ENCODE peak calls at places on chromosomes 6 and 20, in eight cellular contexts. F is activated CD8-positive, alpha-beta T cell treated with anti-CD3 and anti-CD28 coated beads for 36 hours; K is neural progenitor cell; T is progenitor cell of endocrine pancreas; J is dorsolateral prefrontal cortex; S is A549; I is endodermal cell; P is mammary epithelial cell. C is an unnamed sample.

GRCh38 chr6:136288566-136289326 is 900 bp downstream of the BCLAF1 start:
- DNase-seq in F (peak; percentile 89), K (peak; percentile 89), T (peak; percentile 24), J (peak; percentile 61), S (peak; percentile 52), I (peak; percentile 88), P (peak; percentile 96), C (peak; percentile 58)

GRCh38 chr6:38185244-38185643 is 365.7 kb downstream of the ZFAND3 start:
- DNase-seq in F (no peak), K (no peak), T (no peak), J (no peak), S (no peak), I (no peak), P (no peak), C (no peak)

GRCh38 chr6:56840467-56841371 is 114.2 kb upstream of the BEND6 start:
- DNase-seq in F (no peak), K (no peak), T (no peak), J (no peak), S (no peak), I (no peak), P (peak; percentile 74), C (no peak)

GRCh38 chr20:23255658-23256385 is 94.8 kb upstream of the NXT1 start:
- DNase-seq in F (no peak), K (peak; percentile 28), T (no peak), J (no peak), S (no peak), I (no peak), P (no peak), C (no peak)

GRCh38 chr20:38873050-38873581 is 53.1 kb upstream of the FAM83D start:
- DNase-seq in F (peak; percentile 95), K (no peak), T (no peak), J (no peak), S (no peak), I (no peak), P (no peak), C (peak; percentile 78)

GRCh38 chr6:107827541-107827940 is 3.4 kb upstream of the SCML4 start:
- DNase-seq in F (peak; percentile 83), K (no peak), T (no peak), J (no peak), S (no peak), I (no peak), P (no peak), C (no peak)

GRCh38 chr20:51432875-51433274 is 109.6 kb downstream of the NFATC2 start:
- DNase-seq in F (no peak), K (no peak), T (no peak), J (no peak), S (no peak), I (no peak), P (no peak), C (no peak)

GRCh38 chr20:11207749-11208502 is 534.1 kb upstream of the JAG1 start:
- DNase-seq in F (no peak), K (no peak), T (no peak), J (no peak), S (peak; percentile 72), I (no peak), P (peak; percentile 96), C (no peak)

GRCh38 chr6:100479180-100480035 is 14.7 kb upstream of the SIM1 start:
- DNase-seq in F (no peak), K (peak; percentile 55), T (no peak), J (no peak), S (no peak), I (no peak), P (no peak), C (no peak)

GRCh38 chr6:18260448-18261106 is 3.8 kb downstream of the DEK start:
- DNase-seq in F (peak; percentile 65), K (no peak), T (no peak), J (no peak), S (no peak), I (peak; percentile 61), P (peak; percentile 83), C (peak; percentile 31)

GRCh38 chr6:133609404-133610270 is 279.3 kb upstream of the TCF21 start:
- DNase-seq in F (no peak), K (no peak), T (no peak), J (no peak), S (peak; percentile 93), I (no peak), P (peak; percentile 97), C (no peak)

GRCh38 chr6:19669206-19669605 is 168.0 kb upstream of the ID4 start:
- DNase-seq in F (no peak), K (no peak), T (no peak), J (no peak), S (no peak), I (no peak), P (no peak), C (no peak)

GRCh38 chr6:53348436-53349208 is at the start of gene ELOVL5:
- DNase-seq in F (peak; percentile 99), K (peak; percentile 97), T (peak; percentile 87), J (peak; percentile 97), S (peak; percentile 81), I (peak; percentile 96), P (peak; percentile 96), C (peak; percentile 87)

GRCh38 chr6:136968831-136969230 is 46.7 kb downstream of the SLC35D3 start:
- DNase-seq in F (no peak), K (no peak), T (no peak), J (no peak), S (no peak), I (no peak), P (no peak), C (no peak)

GRCh38 chr6:5081955-5082354 is 3.2 kb upstream of the PPP1R3G start:
- DNase-seq in F (no peak), K (no peak), T (no peak), J (no peak), S (no peak), I (no peak), P (peak; percentile 13), C (no peak)

GRCh38 chr20:19260412-19261090 is 48.1 kb downstream of the SLC24A3 start:
- DNase-seq in F (no peak), K (no peak), T (no peak), J (no peak), S (no peak), I (peak; percentile 30), P (no peak), C (no peak)

GRCh38 chr20:59576216-59576953 is 28.0 kb upstream of the PHACTR3 start:
- DNase-seq in F (no peak), K (no peak), T (no peak), J (peak; percentile 78), S (no peak), I (peak; percentile 56), P (no peak), C (no peak)

DNA sequence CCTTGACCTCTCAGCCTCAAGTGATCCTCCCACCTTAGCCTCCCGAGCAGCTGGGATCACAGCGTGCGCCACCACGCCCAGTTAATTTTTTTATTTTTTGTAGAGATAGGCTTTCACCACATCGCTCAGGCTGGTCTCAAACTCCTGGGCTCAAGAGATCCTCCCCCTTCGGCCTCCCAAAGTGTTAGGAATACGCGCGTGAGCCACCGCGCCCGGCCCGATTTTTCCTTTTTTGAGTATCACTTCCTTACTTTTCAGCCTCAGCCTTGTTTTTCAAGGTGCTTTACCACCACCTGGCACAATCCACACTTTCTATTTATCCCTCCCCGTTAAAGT is 791 bp upstream of the STX11 start:
- DNase-seq in F (no peak), K (peak; percentile 11), T (no peak), J (no peak), S (no peak), I (no peak), P (no peak), C (no peak)
- TF ChIP-seq CTCF in F (no peak), K (no peak), T (no peak), J (no peak), S (no peak), I (no peak), P (no peak), C (no peak)

GRCh38 chr20:57581202-57582028 is 20.5 kb downstream of the PCK1 start:
- DNase-seq in F (no peak), K (no peak), T (no peak), J (no peak), S (no peak), I (no peak), P (no peak), C (no peak)
- TF ChIP-seq CTCF in F (no peak), K (no peak), T (no peak), J (no peak), S (no peak), I (peak; percentile 34), P (no peak), C (no peak)

GRCh38 chr6:117327149-117328004 is 62.0 kb downstream of the VGLL2 start:
- DNase-seq in F (no peak), K (no peak), T (no peak), J (no peak), S (no peak), I (no peak), P (no peak), C (no peak)
- TF ChIP-seq CTCF in F (no peak), K (no peak), T (no peak), J (no peak), S (no peak), I (no peak), P (no peak), C (no peak)

GRCh38 chr6:157272372-157272771 is 50.9 kb downstream of the TMEM242 start:
- DNase-seq in F (no peak), K (no peak), T (no peak), J (no peak), S (no peak), I (peak; percentile 45), P (no peak), C (no peak)

GRCh38 chr6:157274116-157274470 is 49.2 kb downstream of the TMEM242 start:
- DNase-seq in F (no peak), K (no peak), T (no peak), J (no peak), S (no peak), I (no peak), P (no peak), C (no peak)

GRCh38 chr6:157273756-157274088 is 49.6 kb downstream of the TMEM242 start:
- DNase-seq in F (peak; percentile 79), K (peak; percentile 42), T (no peak), J (peak; percentile 9), S (peak; percentile 70), I (peak; percentile 81), P (no peak), C (peak; percentile 85)

GRCh38 chr6:157271911-157272310 is 51.4 kb downstream of the TMEM242 start:
- DNase-seq in F (no peak), K (no peak), T (no peak), J (no peak), S (no peak), I (peak; percentile 39), P (no peak), C (no peak)

GRCh38 chr6:157272866-157273755 is 50.2 kb downstream of the TMEM242 start:
- DNase-seq in F (peak; percentile 60), K (peak; percentile 37), T (no peak), J (no peak), S (peak; percentile 28), I (peak; percentile 70), P (no peak), C (no peak)
- TF ChIP-seq CTCF in F (peak; percentile 19), K (peak; percentile 17), T (no peak), J (no peak), S (no peak), I (peak; percentile 50), P (no peak), C (no peak)

DNA sequence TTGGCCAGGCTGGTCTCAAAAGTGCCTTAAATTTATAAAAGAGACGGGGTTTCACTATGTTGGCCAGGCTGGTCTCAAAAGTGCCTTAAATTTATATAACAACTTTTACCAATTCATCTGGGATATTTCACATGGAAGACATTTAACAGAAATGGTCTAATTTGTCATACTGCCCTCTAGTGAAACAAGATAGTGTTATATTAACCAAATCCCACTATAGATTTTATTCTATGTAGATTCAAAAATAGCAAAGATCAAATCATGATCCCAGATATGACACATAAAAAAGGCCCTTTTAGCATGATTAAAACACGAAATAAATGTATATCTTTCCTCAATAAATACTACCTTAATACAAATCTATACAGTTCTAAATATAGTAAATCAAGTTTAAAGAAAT is 102.8 kb upstream of the TFAP2D start:
- DNase-seq in F (no peak), K (no peak), T (no peak), J (no peak), S (no peak), I (no peak), P (no peak), C (no peak)
- TF ChIP-seq CTCF in F (no peak), K (peak; percentile 44), T (peak; percentile 26), J (no peak), S (no peak), I (peak; percentile 58), P (peak; percentile 31), C (peak; percentile 18)